ENCODE peak calls at places on chromosomes 7 and 10, in four cellular contexts. Q is lower lobe of right lung, Y is fibroblast of pulmonary artery, E is A549. V is an unnamed sample.

GRCh38 chr7:37113661-37114355 is 334.9 kb downstream of the ELMO1 start:
- DNase-seq in Y (no peak), Q (no peak), E (no peak), V (no peak)

GRCh38 chr10:81874878-81875679 is at the start of gene NRG3:
- DNase-seq in Y (no peak), E (no peak), Q (no peak), V (no peak)

GRCh38 chr10:98423691-98424120 is 8.7 kb upstream of the PYROXD2 start:
- DNase-seq in Q (no peak), Y (no peak), E (no peak), V (no peak)

GRCh38 chr10:123144697-123145541 is 3.0 kb upstream of the HMX2 start:
- DNase-seq in Q (no peak), E (no peak), Y (no peak), V (no peak)

GRCh38 chr7:69814421-69814962 is 216.2 kb downstream of the AUTS2 start:
- DNase-seq in Y (peak; percentile 6), Q (no peak), E (no peak), V (peak; percentile 95)

GRCh38 chr7:152097330-152097729 is 71.9 kb downstream of the GALNT11 start:
- DNase-seq in Y (no peak), Q (no peak), E (no peak), V (no peak)

GRCh38 chr7:133601607-133602006 is 348.7 kb downstream of the EXOC4 start:
- DNase-seq in E (no peak), Q (no peak), Y (no peak), V (no peak)

GRCh38 chr7:75054744-75055527 is 18.7 kb downstream of the RCC1L start:
- DNase-seq in E (no peak), Q (peak; percentile 67), Y (peak; percentile 88), V (peak; percentile 94)

GRCh38 chr7:1041471-1042160 is 2.7 kb upstream of the GPR146 start:
- DNase-seq in Q (no peak), Y (no peak), E (no peak), V (no peak)

GRCh38 chr10:62885656-62886461 is 69.7 kb upstream of the EGR2 start:
- DNase-seq in E (peak; percentile 15), Y (peak; percentile 52), Q (no peak), V (peak; percentile 33)

GRCh38 chr7:82729172-82730030 is 285.8 kb upstream of the CACNA2D1 start:
- DNase-seq in Q (no peak), E (peak; percentile 17), Y (peak; percentile 70), V (peak; percentile 32)

GRCh38 chr10:58856508-58857240 is 319.8 kb upstream of the PHYHIPL start:
- DNase-seq in Y (peak; percentile 95), Q (no peak), E (peak; percentile 87), V (peak; percentile 99)

GRCh38 chr7:33854951-33855350 is 50.4 kb upstream of the BMPER start:
- DNase-seq in Q (no peak), E (no peak), Y (peak; percentile 49), V (peak; percentile 82)

GRCh38 chr7:126799541-126799940 is 453.2 kb downstream of the GRM8 start:
- DNase-seq in Y (no peak), Q (no peak), E (no peak), V (no peak)

GRCh38 chr10:78974409-78975317 is 94.1 kb upstream of the ZMIZ1 start:
- DNase-seq in Q (peak; percentile 70), E (peak; percentile 82), Y (peak; percentile 94), V (peak; percentile 90)

GRCh38 chr7:116025098-116025809 is 5.3 kb downstream of the TFEC start:
- DNase-seq in E (no peak), Q (no peak), Y (peak; percentile 59), V (no peak)

GRCh38 chr7:159030490-159031134 is 114.1 kb downstream of the VIPR2 start:
- DNase-seq in Y (peak; percentile 15), E (peak; percentile 83), Q (peak; percentile 76), V (no peak)

GRCh38 chr7:2730846-2731770 is 43.1 kb downstream of the AMZ1 start:
- DNase-seq in Q (no peak), E (no peak), Y (no peak), V (no peak)

GRCh38 chr7:31122649-31123058 is 70.5 kb downstream of the ADCYAP1R1 start:
- DNase-seq in E (peak; percentile 46), Y (peak; percentile 93), Q (peak; percentile 59), V (peak; percentile 84)

GRCh38 chr7:92695308-92696261 is 105.4 kb upstream of the FAM133B start:
- DNase-seq in Q (peak; percentile 40), E (peak; percentile 36), Y (peak; percentile 94), V (peak; percentile 94)

GRCh38 chr7:35513828-35514227 is 181.1 kb downstream of the HERPUD2 start:
- DNase-seq in Y (no peak), Q (no peak), E (no peak), V (no peak)

GRCh38 chr10:26567349-26567721 is 129.2 kb downstream of the APBB1IP start:
- DNase-seq in Q (no peak), Y (no peak), E (no peak), V (no peak)

GRCh38 chr10:132231656-132232552 is 45.2 kb downstream of the DPYSL4 start:
- DNase-seq in Y (no peak), Q (peak; percentile 55), E (no peak), V (no peak)

GRCh38 chr7:43650457-43651052 is 67.6 kb downstream of the STK17A start:
- DNase-seq in Y (peak; percentile 69), E (no peak), Q (no peak), V (peak; percentile 84)

GRCh38 chr7:110569486-110569885 is 521.4 kb upstream of the LRRN3 start:
- DNase-seq in Q (no peak), Y (no peak), E (no peak), V (no peak)

GRCh38 chr7:42993038-42993437 is 60.9 kb downstream of the MRPL32 start:
- DNase-seq in Y (no peak), E (no peak), Q (no peak), V (no peak)

GRCh38 chr10:59736749-59737148 is 16.5 kb downstream of the MRLN start:
- DNase-seq in Q (no peak), E (no peak), Y (no peak), V (no peak)

GRCh38 chr10:119222531-119222930 is 15.2 kb downstream of the GRK5 start:
- DNase-seq in Y (no peak), Q (no peak), E (no peak), V (no peak)

GRCh38 chr7:69736411-69736810 is 138.1 kb downstream of the AUTS2 start:
- DNase-seq in Q (no peak), E (no peak), Y (no peak), V (no peak)

GRCh38 chr7:38524786-38525185 is 106.4 kb downstream of the AMPH start:
- DNase-seq in E (no peak), Q (no peak), Y (no peak), V (peak; percentile 17)

GRCh38 chr10:88989824-88990527 is 622 bp upstream of the FAS start:
- DNase-seq in Q (peak; percentile 87), E (no peak), Y (peak; percentile 97), V (peak; percentile 94)

GRCh38 chr7:1931248-1931950 is 261.3 kb downstream of the ELFN1 start:
- DNase-seq in E (no peak), Q (no peak), Y (peak; percentile 52), V (no peak)

GRCh38 chr7:102305414-102306268 is 19.0 kb downstream of the SH2B2 start:
- DNase-seq in Q (no peak), E (no peak), Y (no peak), V (no peak)

GRCh38 chr7:42236266-42237161 is 495 bp downstream of the GLI3 start:
- DNase-seq in Y (peak; percentile 66), E (peak; percentile 18), Q (peak; percentile 60), V (peak; percentile 65)

DNA sequence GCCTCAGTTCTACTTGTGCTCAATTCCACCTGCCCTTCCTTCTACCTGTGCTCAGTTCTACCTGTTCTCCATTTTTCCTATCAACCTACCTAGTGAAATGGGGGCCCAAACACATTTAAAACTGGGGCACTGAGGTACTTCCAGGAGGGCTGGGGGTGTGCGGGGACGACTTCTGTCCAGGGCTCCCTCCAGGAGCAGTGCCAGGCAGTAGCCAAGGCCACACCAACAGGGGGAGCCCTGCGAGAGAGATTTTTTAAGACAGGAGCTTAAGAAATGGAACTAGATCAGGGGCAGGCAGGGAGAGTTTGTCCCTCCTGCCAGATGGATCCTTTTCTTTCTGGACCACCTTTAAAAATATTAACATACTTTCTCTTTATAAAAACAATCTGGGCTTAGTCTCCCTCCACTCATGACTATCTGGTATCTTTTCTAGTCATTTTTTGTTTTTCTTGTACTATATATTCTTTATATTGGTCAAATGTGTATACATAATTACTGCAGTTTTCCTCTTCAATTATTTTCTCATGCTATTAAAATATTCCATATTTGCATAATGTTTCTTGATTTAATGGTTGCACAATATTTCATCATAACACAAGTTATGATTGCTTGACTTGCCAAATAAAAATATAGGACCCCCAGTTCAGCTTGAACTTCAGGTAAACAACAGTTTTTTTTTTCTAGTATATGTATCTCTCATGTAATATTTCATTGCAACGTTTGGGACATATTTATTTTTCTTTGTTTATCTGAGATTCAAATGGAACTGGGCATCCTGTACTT is 47.3 kb upstream of the INSYN2A start:
- DNase-seq in E (peak; percentile 57), Q (no peak), Y (peak; percentile 49), V (peak; percentile 31)
- TF ChIP-seq CTCF in E (peak; percentile 66), Q (peak; percentile 55), Y (peak; percentile 72), V (peak; percentile 60)

GRCh38 chr10:44981172-44982113 is 2.8 kb upstream of the DEPP1 start:
- DNase-seq in E (peak; percentile 63), Q (peak; percentile 42), Y (peak; percentile 89), V (peak; percentile 89)

GRCh38 chr10:44983895-44984278 is 5.3 kb upstream of the DEPP1 start:
- DNase-seq in Q (no peak), E (no peak), Y (no peak), V (no peak)

GRCh38 chr10:44983066-44983894 is 4.7 kb upstream of the DEPP1 start:
- DNase-seq in E (no peak), Q (no peak), Y (no peak), V (no peak)

GRCh38 chr10:44982114-44982460 is 3.5 kb upstream of the DEPP1 start:
- DNase-seq in E (no peak), Y (peak; percentile 21), Q (peak; percentile 47), V (no peak)

DNA sequence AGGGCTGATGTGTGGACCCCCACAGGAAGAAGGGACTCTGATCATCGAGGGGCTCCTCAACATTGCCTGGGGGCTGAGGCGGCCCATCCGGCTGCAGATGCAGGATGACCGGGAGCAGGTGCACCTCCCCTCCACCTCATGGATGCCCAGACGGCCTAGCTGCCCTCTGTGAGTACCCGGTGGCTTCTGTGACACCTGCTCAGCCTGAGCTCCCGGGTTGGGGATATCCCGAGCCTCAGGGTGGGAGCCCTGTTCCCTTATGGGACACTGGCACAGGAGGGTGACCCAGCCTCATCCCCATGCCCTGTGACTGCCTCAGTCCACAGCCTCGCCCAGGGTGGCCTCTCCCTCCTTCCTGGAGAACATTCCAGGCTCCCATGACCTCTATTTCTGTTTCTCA is 3.9 kb upstream of the DEPP1 start:
- DNase-seq in E (no peak), Y (no peak), Q (peak; percentile 42), V (no peak)
- H3K4me3 ChIP-seq in E (no peak overlapping the region), Y (no peak overlapping the region), Q (no peak overlapping the region), V (no peak overlapping the region)

GRCh38 chr10:68158031-68158430 is 48.7 kb downstream of the MYPN start:
- DNase-seq in E (no peak), Q (no peak), Y (no peak), V (no peak)

GRCh38 chr10:68154211-68154497 is 44.9 kb downstream of the MYPN start:
- DNase-seq in Y (peak; percentile 38), Q (no peak), E (no peak), V (peak; percentile 54)

GRCh38 chr10:68155615-68156205 is 46.4 kb downstream of the MYPN start:
- DNase-seq in Y (no peak), Q (no peak), E (no peak), V (peak; percentile 85)

GRCh38 chr10:68153473-68154210 is 44.4 kb downstream of the MYPN start:
- DNase-seq in Q (no peak), Y (peak; percentile 96), E (peak; percentile 97), V (peak; percentile 99)

GRCh38 chr10:68156373-68157185 is 47.3 kb downstream of the MYPN start:
- DNase-seq in E (peak; percentile 35), Q (no peak), Y (peak; percentile 85), V (peak; percentile 67)
- TF ChIP-seq CTCF in E (peak; percentile 91), Q (peak; percentile 86), Y (peak; percentile 88), V (peak; percentile 83)

GRCh38 chr7:130141858-130142653 is 63.1 kb downstream of the TMEM209 start:
- DNase-seq in Q (no peak), Y (no peak), E (no peak), V (no peak)
- H3K4me3 ChIP-seq in Q (peak overlapping the region; percentile 61), Y (peak overlapping the region; percentile 36), E (no peak overlapping the region), V (peak overlapping the region; percentile 52)